ENCODE peak calls at places on chromosomes 4 and X, in five cellular contexts. X, Z, P, E and D are unnamed samples.

GRCh38 chr4:8832130-8832930 is 39.3 kb downstream of the HMX1 start:
- DNase-seq in X (no peak), Z (no peak), P (peak; percentile 9), E (no peak), D (no peak)

GRCh38 chr4:187908079-187908501 is 87.5 kb upstream of the ZFP42 start:
- DNase-seq in X (no peak), Z (no peak), P (no peak), E (no peak), D (no peak)

GRCh38 chrX:97860206-97860605 is 976.5 kb downstream of the RPA4 start:
- DNase-seq in X (peak; percentile 54), Z (no peak), P (no peak), E (no peak), D (no peak)

GRCh38 chrX:5163663-5164062 is 1065.0 kb downstream of the NLGN4X start:
- DNase-seq in X (no peak), Z (no peak), P (no peak), E (no peak), D (no peak)

GRCh38 chrX:80388206-80388605 is 32.0 kb upstream of the TENT5D start:
- DNase-seq in X (no peak), Z (no peak), P (no peak), E (no peak), D (no peak)

GRCh38 chr4:184310881-184311709 is 93.4 kb upstream of the ENPP6 start:
- DNase-seq in X (no peak), Z (no peak), P (peak; percentile 34), E (no peak), D (no peak)

GRCh38 chr4:53601251-53601764 is 10.0 kb upstream of the LNX1 start:
- DNase-seq in X (no peak), Z (no peak), P (peak; percentile 30), E (peak; percentile 35), D (no peak)

GRCh38 chr4:128155874-128156456 is 94.9 kb downstream of the LARP1B start:
- DNase-seq in X (no peak), Z (no peak), P (no peak), E (no peak), D (no peak)

GRCh38 chrX:6159468-6159867 is 69.2 kb downstream of the NLGN4X start:
- DNase-seq in X (no peak), Z (no peak), P (no peak), E (no peak), D (no peak)

GRCh38 chr4:71713611-71714203 is 70.2 kb downstream of the GC start:
- DNase-seq in X (peak; percentile 63), Z (no peak), P (no peak), E (no peak), D (no peak)

GRCh38 chrX:118978451-118978850 is 4.0 kb downstream of the LONRF3 start:
- DNase-seq in X (no peak), Z (no peak), P (no peak), E (no peak), D (no peak)

GRCh38 chr4:152678841-152679240 is 956 bp downstream of the TMEM154 start:
- DNase-seq in X (peak; percentile 13), Z (no peak), P (no peak), E (no peak), D (no peak)

GRCh38 chr4:38013461-38014366 is 53.5 kb downstream of the PTTG2 start:
- DNase-seq in X (no peak), Z (no peak), P (peak; percentile 40), E (no peak), D (no peak)

GRCh38 chr4:146260521-146260920 is 46.2 kb downstream of the REELD1 start:
- DNase-seq in X (no peak), Z (no peak), P (no peak), E (no peak), D (no peak)

GRCh38 chrX:50431623-50432022 is 39.0 kb downstream of the DGKK start:
- DNase-seq in X (no peak), Z (no peak), P (no peak), E (no peak), D (no peak)

GRCh38 chr4:84952004-84952403 is 14.5 kb downstream of the WDFY3 start:
- DNase-seq in X (peak; percentile 65), Z (no peak), P (no peak), E (no peak), D (no peak)

GRCh38 chr4:165966833-165967232 is 93.8 kb downstream of the TLL1 start:
- DNase-seq in X (no peak), Z (no peak), P (no peak), E (no peak), D (no peak)

GRCh38 chr4:71648448-71648847 is 135.4 kb downstream of the GC start:
- DNase-seq in X (no peak), Z (no peak), P (no peak), E (no peak), D (no peak)

GRCh38 chr4:174524242-174524641 is 2.0 kb upstream of the HPGD start:
- DNase-seq in X (no peak), Z (no peak), P (no peak), E (no peak), D (no peak)

GRCh38 chr4:45578874-45579273 is 545.0 kb downstream of the GABRG1 start:
- DNase-seq in X (no peak), Z (no peak), P (no peak), E (no peak), D (no peak)

GRCh38 chr4:155529197-155529596 is 137.5 kb upstream of the GUCY1A1 start:
- DNase-seq in X (peak; percentile 20), Z (no peak), P (no peak), E (no peak), D (no peak)

GRCh38 chr4:135598151-135598550 is 1396.6 kb upstream of the PABPC4L start:
- DNase-seq in X (no peak), Z (no peak), P (no peak), E (no peak), D (no peak)

GRCh38 chrX:11755724-11756123 is 2.3 kb upstream of the MSL3 start:
- DNase-seq in X (no peak), Z (no peak), P (no peak), E (no peak), D (no peak)

GRCh38 chrX:119118780-119119395 is 8.7 kb downstream of the KIAA1210 start:
- DNase-seq in X (peak; percentile 56), Z (peak; percentile 47), P (peak; percentile 54), E (peak; percentile 14), D (peak; percentile 6)

GRCh38 chr4:92265066-92265465 is 38.7 kb upstream of the GRID2 start:
- DNase-seq in X (peak; percentile 11), Z (no peak), P (no peak), E (no peak), D (no peak)

GRCh38 chr4:25284466-25284865 is 28.1 kb upstream of the ZCCHC4 start:
- DNase-seq in X (no peak), Z (no peak), P (no peak), E (no peak), D (no peak)
- H3K27ac ChIP-seq in X (no peak overlapping the region), Z (no peak overlapping the region), P (no peak overlapping the region), E (no peak overlapping the region), D (no peak overlapping the region)

GRCh38 chr4:531076-531475 is 32.1 kb downstream of the PIGG start:
- DNase-seq in X (no peak), Z (no peak), P (no peak), E (no peak), D (no peak)

GRCh38 chr4:529563-529962 is 30.6 kb downstream of the PIGG start:
- DNase-seq in X (no peak), Z (no peak), P (no peak), E (no peak), D (no peak)

GRCh38 chr4:528835-529234 is 29.8 kb downstream of the PIGG start:
- DNase-seq in X (no peak), Z (no peak), P (no peak), E (no peak), D (no peak)

GRCh38 chr4:531721-532565 is 32.9 kb downstream of the PIGG start:
- DNase-seq in X (no peak), Z (no peak), P (no peak), E (no peak), D (no peak)

GRCh38 chr4:530017-530781 is 31.2 kb downstream of the PIGG start:
- DNase-seq in X (no peak), Z (no peak), P (no peak), E (no peak), D (no peak)
- H3K36me3 ChIP-seq in X (peaks cover 95% of the 10 kb centered on the region), Z (peaks cover 3% of the 10 kb centered on the region), P (no peaks in the 10 kb centered on the region), E (peaks cover 98% of the 10 kb centered on the region), D (peaks cover 62% of the 10 kb centered on the region)

DNA sequence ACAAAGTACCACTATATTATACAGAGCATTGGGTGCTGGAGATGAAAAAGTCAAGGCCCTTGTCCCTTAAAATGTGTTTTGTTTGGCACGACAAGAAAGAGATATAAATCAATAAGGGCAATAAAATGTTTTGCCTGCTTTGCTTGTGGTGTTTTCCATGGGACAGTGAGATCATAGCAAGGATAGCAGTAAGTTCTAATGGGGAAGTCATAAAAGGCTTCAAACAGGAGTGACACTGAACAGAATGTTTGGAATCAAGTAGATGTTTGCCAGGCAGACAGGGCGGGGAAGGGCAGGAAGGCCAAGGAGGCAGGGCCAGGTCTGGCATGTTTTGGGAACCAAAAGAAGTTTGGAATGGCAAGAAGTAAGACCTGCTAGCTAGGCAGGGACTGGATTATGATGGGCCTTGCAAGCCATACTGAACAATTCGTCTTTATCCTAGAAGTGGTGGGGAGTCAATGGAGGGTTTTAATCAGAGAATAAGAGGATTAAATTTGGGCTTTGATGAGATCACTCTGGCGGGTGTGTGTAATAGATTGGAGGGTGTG is 16.4 kb downstream of the FGF2 start:
- DNase-seq in X (peak; percentile 57), Z (no peak), P (no peak), E (no peak), D (no peak)
- H3K27ac ChIP-seq in X (peak overlapping the region; percentile 3), Z (no peak overlapping the region), P (no peak overlapping the region), E (peak overlapping the region; percentile 66), D (no peak overlapping the region)

DNA sequence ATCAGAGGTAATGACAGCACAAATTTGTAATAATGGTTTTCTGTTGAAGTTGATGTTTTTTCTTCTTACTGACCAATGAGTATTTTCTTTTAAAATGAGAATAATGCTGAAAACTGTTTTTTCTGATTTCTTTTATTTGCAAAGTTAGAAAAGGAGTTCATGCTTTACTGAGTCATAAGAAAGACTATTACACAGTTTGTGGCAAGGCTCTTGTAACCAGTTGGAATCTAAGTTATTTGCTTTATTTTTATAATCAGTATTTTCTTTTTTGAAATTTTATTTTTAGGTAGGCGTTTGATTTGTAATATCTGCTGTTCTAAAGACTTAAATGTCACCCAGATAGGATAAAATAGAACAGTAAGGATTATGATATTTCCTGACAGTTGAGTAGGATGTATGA is 25.5 kb downstream of the ANAPC4 start:
- DNase-seq in X (no peak), Z (no peak), P (no peak), E (no peak), D (no peak)
- H3K36me3 ChIP-seq in X (peaks cover 100% of the 10 kb centered on the region), Z (peaks cover 12% of the 10 kb centered on the region), P (no peaks in the 10 kb centered on the region), E (peaks cover 94% of the 10 kb centered on the region), D (peaks cover 75% of the 10 kb centered on the region)

GRCh38 chr4:106486533-106486932 is 118.0 kb upstream of the GIMD1 start:
- DNase-seq in X (no peak), Z (no peak), P (no peak), E (no peak), D (no peak)
- H3K27ac ChIP-seq in X (no peak overlapping the region), Z (no peak overlapping the region), P (no peak overlapping the region), E (no peak overlapping the region), D (no peak overlapping the region)

DNA sequence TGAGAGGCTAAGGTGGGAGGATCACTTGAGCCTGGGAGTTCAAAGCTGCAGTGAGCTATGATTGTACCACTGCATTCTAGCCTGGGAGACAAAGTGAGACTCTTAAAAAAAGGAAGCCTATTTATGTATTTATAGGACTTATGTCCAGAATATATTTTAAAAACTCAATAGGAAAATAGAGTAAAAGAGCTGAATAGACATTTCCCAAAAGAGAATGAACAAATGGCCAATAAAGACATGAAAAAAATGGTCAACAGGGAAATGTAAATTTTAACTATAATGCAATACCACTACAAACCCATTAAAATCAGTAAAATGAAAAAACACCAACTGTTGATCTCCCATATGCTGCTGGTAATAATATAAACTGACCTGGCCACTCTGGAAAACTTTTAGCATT is 115.0 kb downstream of the HUWE1 start:
- DNase-seq in X (no peak), Z (no peak), P (no peak), E (no peak), D (no peak)
- H3K36me3 ChIP-seq in X (peaks cover 99% of the 10 kb centered on the region), Z (peaks cover 6% of the 10 kb centered on the region), P (no peaks in the 10 kb centered on the region), E (peaks cover 76% of the 10 kb centered on the region), D (peaks cover 62% of the 10 kb centered on the region)